ENCODE peak calls at places on chromosomes 2 and 18, in nine cellular contexts. P is renal cortical epithelial cell, E is neuronal stem cell, Y is adrenal gland, M is GM06990, V is AG09309, Z is activated T-cell treated with anti-CD3 and anti-CD28 coated beads for 1 hour, B is AG04450, U is GM23248. J is an unnamed sample.

GRCh38 chr2:84959045-84959493 is 11.9 kb upstream of the KCMF1 start:
- DNase-seq in M (no peak), E (no peak), P (peak; percentile 93), Y (no peak), B (no peak), U (peak; percentile 88), Z (no peak), V (no peak), J (no peak)

GRCh38 chr2:21256006-21256405 is 132.2 kb downstream of the TDRD15 start:
- DNase-seq in Y (peak; percentile 65), M (peak; percentile 8), Z (no peak), U (no peak), E (no peak), V (no peak), B (no peak), P (peak; percentile 77), J (no peak)

GRCh38 chr2:71468279-71469015 is 15.1 kb downstream of the DYSF start:
- DNase-seq in P (no peak), M (no peak), B (no peak), U (no peak), V (no peak), E (no peak), Z (no peak), Y (no peak), J (no peak)

GRCh38 chr2:239884875-239885274 is 140.3 kb downstream of the NDUFA10 start:
- DNase-seq in V (no peak), M (no peak), Y (no peak), U (peak; percentile 17), E (no peak), P (peak; percentile 1), Z (no peak), B (no peak), J (no peak)

GRCh38 chr2:122421777-122422176 is 666.3 kb downstream of the TSN start:
- DNase-seq in U (peak; percentile 45), V (no peak), M (no peak), P (no peak), Z (no peak), Y (no peak), B (no peak), E (no peak), J (no peak)

GRCh38 chr2:54191361-54192130 is 64.5 kb downstream of the TSPYL6 start:
- DNase-seq in Z (no peak), E (no peak), Y (no peak), P (no peak), M (no peak), B (no peak), V (no peak), U (peak; percentile 13), J (no peak)

GRCh38 chr18:61348230-61348629 is 15.0 kb downstream of the CDH20 start:
- DNase-seq in M (no peak), P (no peak), U (no peak), B (no peak), V (no peak), E (no peak), Y (no peak), Z (no peak), J (no peak)

GRCh38 chr18:50518787-50519520 is 40.9 kb upstream of the MAPK4 start:
- DNase-seq in B (no peak), V (no peak), M (no peak), P (peak; percentile 14), Z (no peak), Y (no peak), U (peak; percentile 2), E (no peak), J (no peak)

GRCh38 chr2:53840580-53840979 is 19.2 kb downstream of the GPR75 start:
- DNase-seq in E (no peak), V (no peak), U (no peak), P (no peak), B (no peak), Z (no peak), M (no peak), Y (no peak), J (no peak)

GRCh38 chr2:205579335-205579734 is 103.0 kb upstream of the NRP2 start:
- DNase-seq in P (no peak), V (no peak), U (no peak), Z (no peak), Y (no peak), B (no peak), M (no peak), E (no peak), J (no peak)

J was measured in HuH-7.